ENCODE peak calls at places on chromosomes 11 and 22, in four cellular contexts. G is gastrocnemius medialis, M is neural crest cell, O is upper lobe of right lung. X is an unnamed sample.
A peak's percentile ranks its signal among the peaks of the same experiment; 100 is the strongest.

GRCh38 chr11:66142370-66143263 is 72.5 kb downstream of the PACS1 start:
- DNase-seq in G (no peak), M (no peak), O (no peak), X (no peak)

GRCh38 chr11:130674686-130675085 is 226.2 kb downstream of the ADAMTS15 start:
- DNase-seq in G (no peak), M (no peak), O (no peak), X (no peak)

GRCh38 chr22:29330753-29331152 is 15.3 kb upstream of the RASL10A start:
- DNase-seq in G (peak; percentile 57), M (peak; percentile 37), O (no peak), X (peak; percentile 60)

GRCh38 chr22:29883831-29884139 is 811 bp downstream of the MTMR3 start:
- DNase-seq in G (no peak), M (no peak), O (no peak), X (no peak)

GRCh38 chr11:46294365-46295309 is 17.2 kb downstream of the CREB3L1 start:
- DNase-seq in G (no peak), M (no peak), O (no peak), X (no peak)

GRCh38 chr11:79564288-79564925 is 123.6 kb upstream of the TENM4 start:
- DNase-seq in G (no peak), M (no peak), O (peak; percentile 86), X (no peak)

GRCh38 chr11:92826136-92826535 is 143.3 kb upstream of the MTNR1B start:
- DNase-seq in G (no peak), M (no peak), O (no peak), X (no peak)

GRCh38 chr22:47014946-47015345 is 252.5 kb downstream of the TBC1D22A start:
- DNase-seq in G (no peak), M (no peak), O (peak; percentile 40), X (no peak)

GRCh38 chr22:31944700-31945477 is 554 bp downstream of the YWHAH start:
- DNase-seq in G (no peak), M (peak; percentile 36), O (peak; percentile 83), X (peak; percentile 51)

GRCh38 chr11:12058425-12059115 is 50.1 kb upstream of the DKK3 start:
- DNase-seq in G (peak; percentile 9), M (no peak), O (no peak), X (no peak)

GRCh38 chr22:30310881-30311771 is 15.6 kb downstream of the TBC1D10A start:
- DNase-seq in G (peak; percentile 69), M (no peak), O (peak; percentile 83), X (no peak)

GRCh38 chr11:120168960-120169681 is 31.2 kb upstream of the TRIM29 start:
- DNase-seq in G (peak; percentile 22), M (peak; percentile 86), O (peak; percentile 83), X (peak; percentile 85)
- TF ChIP-seq CTCF in G (peak; percentile 82), M (peak; percentile 100), O (peak; percentile 84), X (peak; percentile 99)

GRCh38 chr11:69437001-69437875 is 44.2 kb upstream of the LINC01488 start:
- DNase-seq in G (no peak), M (no peak), O (peak; percentile 87), X (no peak)
- TF ChIP-seq CTCF in G (no peak), M (no peak), O (peak; percentile 11), X (no peak)

GRCh38 chr11:17864478-17864941 is 129.9 kb downstream of the KCNC1 start:
- DNase-seq in G (no peak), M (no peak), O (no peak), X (no peak)
- TF ChIP-seq CTCF in G (no peak), M (peak; percentile 77), O (peak; percentile 50), X (peak; percentile 84)

GRCh38 chr11:123139206-123139605 is 55.8 kb downstream of the CLMP start:
- DNase-seq in G (no peak), M (no peak), O (no peak), X (no peak)

GRCh38 chr11:123143476-123143875 is 51.6 kb downstream of the CLMP start:
- DNase-seq in G (no peak), M (no peak), O (no peak), X (no peak)

GRCh38 chr11:123135863-123136446 is 59.1 kb downstream of the CLMP start:
- DNase-seq in G (no peak), M (no peak), O (no peak), X (no peak)

GRCh38 chr11:123132881-123133280 is 62.2 kb downstream of the CLMP start:
- DNase-seq in G (no peak), M (no peak), O (no peak), X (no peak)

GRCh38 chr11:123137496-123138270 is 57.4 kb downstream of the CLMP start:
- DNase-seq in G (peak; percentile 65), M (peak; percentile 35), O (peak; percentile 79), X (peak; percentile 76)
- TF ChIP-seq CTCF in G (no peak), M (no peak), O (no peak), X (no peak)

GRCh38 chr11:73158356-73159051 is 16.4 kb upstream of the FCHSD2 start:
- DNase-seq in G (peak; percentile 8), M (no peak), O (no peak), X (no peak)
- TF ChIP-seq CTCF in G (no peak), M (no peak), O (no peak), X (no peak)

GRCh38 chr11:10386861-10387208 is 68.2 kb upstream of the AMPD3 start:
- DNase-seq in G (no peak), M (no peak), O (no peak), X (no peak)

GRCh38 chr11:10388574-10388973 is 66.5 kb upstream of the AMPD3 start:
- DNase-seq in G (peak; percentile 77), M (no peak), O (no peak), X (no peak)

GRCh38 chr11:10388096-10388495 is 67.0 kb upstream of the AMPD3 start:
- DNase-seq in G (no peak), M (no peak), O (no peak), X (no peak)

GRCh38 chr11:10386361-10386760 is 68.7 kb upstream of the AMPD3 start:
- DNase-seq in G (no peak), M (no peak), O (no peak), X (no peak)

DNA sequence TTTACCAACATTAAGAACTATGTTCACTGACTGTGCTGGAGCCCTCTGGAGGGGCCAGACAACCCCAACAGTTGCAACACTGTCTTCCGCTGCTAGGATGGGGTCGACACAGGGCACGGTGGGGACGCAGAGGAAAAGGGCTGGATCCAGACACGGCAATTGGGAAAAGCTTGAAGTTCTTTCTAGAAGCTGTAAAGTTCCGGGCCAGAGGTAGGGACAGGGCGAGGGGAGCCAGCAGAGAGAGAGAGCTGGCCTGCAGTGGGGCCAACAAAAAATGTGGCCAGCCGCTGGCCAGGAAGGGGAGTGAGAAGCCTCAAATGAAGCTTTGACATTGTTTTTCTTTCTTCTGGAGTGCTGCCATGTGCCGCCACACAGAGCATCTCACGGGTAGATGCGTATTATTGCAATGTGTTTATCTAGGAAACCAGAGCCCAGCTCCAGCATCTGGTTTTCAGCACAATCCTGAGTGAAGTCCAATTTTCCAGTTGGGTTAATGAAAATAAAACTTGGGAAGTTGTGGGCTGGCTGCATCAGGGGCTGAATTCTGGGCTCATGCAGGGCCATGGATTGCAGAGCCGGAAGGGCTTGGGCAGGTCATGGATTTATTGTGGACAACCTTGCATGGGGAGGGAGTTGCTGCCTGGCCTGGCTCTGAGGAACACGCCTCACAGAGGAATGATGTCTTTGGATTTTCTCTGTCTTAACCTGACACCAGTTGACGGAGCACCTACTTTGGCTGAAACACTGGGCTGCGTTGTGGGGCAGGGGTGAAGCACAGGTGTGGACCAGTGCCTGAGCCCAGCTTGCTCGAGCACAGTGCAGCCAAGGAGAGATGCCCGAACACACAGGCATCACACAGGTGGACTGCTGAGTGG is 67.6 kb upstream of the AMPD3 start:
- DNase-seq in G (peak; percentile 76), M (no peak), O (no peak), X (no peak)
- TF ChIP-seq CTCF in G (no peak), M (no peak), O (no peak), X (no peak)

DNA sequence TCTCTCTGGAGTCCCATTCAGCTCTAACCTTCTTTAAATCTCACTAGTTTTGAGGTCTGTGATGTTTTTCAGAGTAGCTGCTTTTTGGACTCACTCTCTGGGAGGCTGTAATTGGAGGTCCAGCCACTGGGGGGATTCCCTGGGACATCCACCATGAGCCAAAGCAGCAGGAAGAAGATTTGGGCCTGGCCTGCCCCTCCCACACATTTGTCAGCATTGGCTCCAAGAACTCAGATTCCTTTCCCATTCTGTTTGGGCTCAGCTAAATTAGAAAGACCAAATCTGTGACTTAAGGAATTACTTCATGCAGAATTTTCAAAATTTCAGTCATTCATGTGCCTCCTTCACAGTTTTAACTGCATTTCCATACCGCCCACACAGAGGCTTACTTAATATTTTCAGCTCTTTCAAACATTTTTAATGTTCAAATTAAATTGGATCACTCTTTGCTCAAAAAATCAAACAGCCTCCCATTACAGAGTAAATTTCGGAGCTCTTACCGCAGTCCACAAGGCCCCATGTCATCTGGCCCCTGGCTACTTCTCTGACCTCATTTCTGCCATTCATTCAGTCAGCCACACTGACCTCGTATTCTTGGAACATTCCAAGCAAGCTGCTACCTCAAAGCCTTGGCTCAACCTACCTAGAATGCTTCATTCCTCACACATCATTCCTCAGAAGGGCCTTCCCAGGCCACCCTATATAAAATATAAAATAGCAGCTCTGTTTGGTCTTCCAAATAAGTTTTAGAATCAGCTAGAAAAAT is 54.5 kb upstream of the RRAS2 start:
- DNase-seq in G (peak; percentile 26), M (no peak), O (no peak), X (peak; percentile 31)
- TF ChIP-seq CTCF in G (no peak), M (peak; percentile 46), O (peak; percentile 29), X (peak; percentile 49)

GRCh38 chr11:13965337-13965736 is 2.8 kb downstream of the SPON1 start:
- DNase-seq in G (no peak), M (no peak), O (no peak), X (no peak)

GRCh38 chr11:13963169-13963948 is 836 bp downstream of the SPON1 start:
- DNase-seq in G (no peak), M (peak; percentile 9), O (no peak), X (peak; percentile 36)

GRCh38 chr11:13962562-13963168 is at the start of gene SPON1:
- DNase-seq in G (no peak), M (peak; percentile 59), O (peak; percentile 68), X (peak; percentile 77)

GRCh38 chr11:13964771-13965074 is 2.2 kb downstream of the SPON1 start:
- DNase-seq in G (no peak), M (no peak), O (no peak), X (no peak)

GRCh38 chr11:13963949-13964770 is 1.6 kb downstream of the SPON1 start:
- DNase-seq in G (no peak), M (no peak), O (peak; percentile 70), X (peak; percentile 25)
- TF ChIP-seq CTCF in G (no peak), M (peak; percentile 16), O (no peak), X (no peak)

GRCh38 chr11:61577383-61578118 is 3.3 kb downstream of the SYT7 start:
- DNase-seq in G (no peak), M (peak; percentile 34), O (no peak), X (peak; percentile 77)
- TF ChIP-seq CTCF in G (no peak), M (peak; percentile 45), O (no peak), X (peak; percentile 21)

X was measured in glutamatergic neuron.